ENCODE peak calls at places on chromosomes 16 and 17, in eight cellular contexts. Y is fibroblast of pulmonary artery; G is activated CD4-positive, alpha-beta T cell treated with anti-CD3 and anti-CD28 coated beads, Interleukin-2, amount 10 ng/mL, durations not matched to agents 7 days and 5 days; P is activated naive CD4-positive, alpha-beta T cell treated with anti-CD3 and anti-CD28 coated beads for 36 hours; N is SW480; K is posterior cingulate gyrus; J is H7; M is T-helper 17 cell. V is an unnamed sample.

GRCh38 chr16:49260956-49261530 is 20.6 kb downstream of the CBLN1 start:
- DNase-seq in M (no peak), P (no peak), K (no peak), J (no peak), Y (no peak), G (no peak), N (no peak), V (no peak)

GRCh38 chr16:54287018-54287757 is 601 bp upstream of the IRX3 start:
- DNase-seq in Y (no peak), G (no peak), N (peak; percentile 33), J (peak; percentile 79), M (no peak), K (no peak), P (no peak), V (no peak)

GRCh38 chr16:68802190-68802589 is 41.1 kb upstream of the TANGO6 start:
- DNase-seq in J (no peak), Y (peak; percentile 83), G (no peak), M (no peak), K (no peak), N (no peak), P (no peak), V (no peak)

GRCh38 chr16:57531253-57531575 is 5.2 kb downstream of the CCDC102A start:
- DNase-seq in N (no peak), Y (no peak), P (no peak), K (peak; percentile 6), G (no peak), M (no peak), J (no peak), V (no peak)

GRCh38 chr16:76639685-76640289 is 362.6 kb downstream of the CNTNAP4 start:
- DNase-seq in G (no peak), P (no peak), K (no peak), Y (peak; percentile 50), N (peak; percentile 36), J (peak; percentile 41), M (no peak), V (peak; percentile 14)

GRCh38 chr16:54282202-54282922 is 4.2 kb downstream of the IRX3 start:
- DNase-seq in N (no peak), P (peak; percentile 59), K (no peak), M (no peak), J (peak; percentile 94), G (no peak), Y (peak; percentile 37), V (no peak)

GRCh38 chr17:77783991-77784820 is 174.3 kb upstream of the TNRC6C start:
- DNase-seq in G (peak; percentile 66), M (peak; percentile 65), N (no peak), Y (no peak), K (no peak), P (peak; percentile 88), J (no peak), V (no peak)

GRCh38 chr16:84795338-84796053 is 24.3 kb upstream of the CRISPLD2 start:
- DNase-seq in K (no peak), J (no peak), G (no peak), M (no peak), N (no peak), P (no peak), Y (peak; percentile 99), V (no peak)

GRCh38 chr16:21156767-21157467 is 1.6 kb upstream of the LDAF1 start:
- DNase-seq in P (peak; percentile 21), G (no peak), J (peak; percentile 75), M (no peak), N (peak; percentile 80), Y (peak; percentile 89), K (no peak), V (peak; percentile 9)

GRCh38 chr16:2715519-2715918 is 4.5 kb downstream of the PRSS27 start:
- DNase-seq in N (no peak), J (peak; percentile 96), Y (peak; percentile 47), P (peak; percentile 75), M (peak; percentile 79), K (peak; percentile 60), G (peak; percentile 88), V (peak; percentile 11)

GRCh38 chr16:57810197-57811024 is 8.1 kb upstream of the KIFC3 start:
- DNase-seq in M (peak; percentile 56), P (peak; percentile 82), G (peak; percentile 86), K (no peak), N (peak; percentile 96), Y (peak; percentile 88), J (peak; percentile 71), V (peak; percentile 66)

GRCh38 chr16:66752958-66753357 is 1.5 kb upstream of the DYNC1LI2 start:
- DNase-seq in G (no peak), N (no peak), J (no peak), Y (no peak), K (no peak), M (no peak), P (no peak), V (no peak)

GRCh38 chr16:67158637-67159600 is 790 bp downstream of the TRADD start:
- DNase-seq in P (peak; percentile 91), Y (peak; percentile 28), J (peak; percentile 78), G (peak; percentile 89), M (peak; percentile 82), N (peak; percentile 27), K (no peak), V (no peak)

GRCh38 chr17:36791961-36792475 is 145.3 kb upstream of the LHX1 start:
- DNase-seq in P (no peak), K (no peak), Y (no peak), J (peak; percentile 38), M (no peak), G (no peak), N (no peak), V (no peak)

GRCh38 chr17:6488008-6488539 is 43.8 kb downstream of the PIMREG start:
- DNase-seq in P (no peak), M (no peak), N (no peak), G (no peak), J (no peak), K (no peak), Y (no peak), V (no peak)

GRCh38 chr16:10312784-10313724 is 72.8 kb upstream of the ATF7IP2 start:
- DNase-seq in J (no peak), P (no peak), Y (no peak), M (no peak), K (no peak), G (no peak), N (no peak), V (no peak)

GRCh38 chr17:73324711-73325526 is 13.1 kb upstream of the CDC42EP4 start:
- DNase-seq in N (no peak), K (no peak), G (no peak), M (no peak), Y (no peak), J (peak; percentile 50), P (no peak), V (no peak)

GRCh38 chr17:49074851-49075540 is 57.6 kb upstream of the B4GALNT2 start:
- DNase-seq in N (no peak), K (no peak), G (no peak), J (no peak), M (no peak), Y (no peak), P (no peak), V (no peak)

GRCh38 chr17:62163847-62164246 is 98.8 kb upstream of the MED13 start:
- DNase-seq in P (no peak), G (no peak), N (peak; percentile 58), K (no peak), J (no peak), M (no peak), Y (no peak), V (no peak)

GRCh38 chr16:85611455-85612190 is 1.5 kb upstream of the GSE1 start:
- DNase-seq in N (peak; percentile 80), J (peak; percentile 94), M (no peak), G (peak; percentile 33), P (peak; percentile 71), Y (peak; percentile 69), K (peak; percentile 84), V (peak; percentile 55)

GRCh38 chr16:22379656-22380055 is 5.2 kb upstream of the CDR2 start:
- DNase-seq in N (no peak), K (no peak), J (no peak), P (no peak), Y (no peak), M (no peak), G (no peak), V (no peak)